ENCODE peak calls at places on chromosome 14, in four cellular contexts. I, S, O and Q are unnamed samples.
A peak's percentile ranks its signal among the peaks of the same experiment; 100 is the strongest.

GRCh38 chr14:72722201-72722785 is 171.6 kb downstream of the DPF3 start:
- DNase-seq in I (no peak), O (no peak), S (no peak), Q (no peak)

GRCh38 chr14:54259821-54260220 is 137.0 kb upstream of the CDKN3 start:
- DNase-seq in S (no peak), O (no peak), I (no peak), Q (no peak)

GRCh38 chr14:51328089-51328941 is 88.3 kb downstream of the TMX1 start:
- DNase-seq in S (no peak), I (peak; percentile 78), O (no peak), Q (no peak)

GRCh38 chr14:102481371-102481770 is 28.2 kb downstream of the ANKRD9 start:
- DNase-seq in I (no peak), O (no peak), S (no peak), Q (no peak)

GRCh38 chr14:55752580-55753365 is 172.8 kb downstream of the KTN1 start:
- DNase-seq in S (no peak), O (no peak), I (peak; percentile 65), Q (no peak)

GRCh38 chr14:21103710-21104447 is 3.0 kb downstream of the TMEM253 start:
- DNase-seq in O (peak; percentile 80), S (peak; percentile 95), I (peak; percentile 92), Q (peak; percentile 94)

GRCh38 chr14:56119221-56119967 is 1.2 kb downstream of the PELI2 start:
- DNase-seq in I (no peak), O (no peak), S (peak; percentile 26), Q (peak; percentile 26)

GRCh38 chr14:53983112-53983511 is 26.5 kb upstream of the BMP4 start:
- DNase-seq in O (no peak), I (no peak), S (no peak), Q (no peak)

GRCh38 chr14:61841145-61841544 is 78.9 kb downstream of the SNAPC1 start:
- DNase-seq in I (no peak), S (no peak), O (no peak), Q (no peak)

GRCh38 chr14:69519253-69519661 is 34.7 kb downstream of the PLEKHD1 start:
- DNase-seq in I (no peak), O (no peak), S (no peak), Q (no peak)

GRCh38 chr14:46920542-46920941 is 269.0 kb upstream of the RPL10L start:
- DNase-seq in O (no peak), S (no peak), I (no peak), Q (no peak)

GRCh38 chr14:87678624-87679023 is 314.4 kb downstream of the GALC start:
- DNase-seq in O (no peak), I (no peak), S (no peak), Q (no peak)

GRCh38 chr14:101230161-101230850 is 326.8 kb upstream of the RTL1 start:
- DNase-seq in I (no peak), S (no peak), O (no peak), Q (no peak)

GRCh38 chr14:68807148-68807600 is 14.3 kb upstream of the ZFP36L1 start:
- DNase-seq in O (no peak), S (peak; percentile 45), I (peak; percentile 78), Q (no peak)

GRCh38 chr14:69246331-69246730 is 13.6 kb upstream of the GALNT16 start:
- DNase-seq in O (no peak), I (no peak), S (no peak), Q (no peak)

GRCh38 chr14:89185919-89186849 is 230.8 kb downstream of the FOXN3 start:
- DNase-seq in S (no peak), O (no peak), I (peak; percentile 77), Q (no peak)

GRCh38 chr14:22200977-22201605 is 387.9 kb downstream of the DAD1 start:
- DNase-seq in O (no peak), S (peak; percentile 18), I (peak; percentile 26), Q (peak; percentile 22)

GRCh38 chr14:92500491-92500941 is 13.1 kb upstream of the RIN3 start:
- DNase-seq in I (no peak), O (no peak), S (no peak), Q (no peak)

GRCh38 chr14:97851438-97851995 is 1054.3 kb downstream of the VRK1 start:
- DNase-seq in O (no peak), I (no peak), S (no peak), Q (no peak)

GRCh38 chr14:55356913-55357312 is 54.7 kb downstream of the ATG14 start:
- DNase-seq in S (no peak), O (no peak), I (no peak), Q (no peak)

GRCh38 chr14:30355431-30355913 is 203.5 kb upstream of the G2E3 start:
- DNase-seq in I (peak; percentile 22), S (peak; percentile 58), O (no peak), Q (peak; percentile 20)

GRCh38 chr14:69803753-69804152 is 6.7 kb upstream of the SLC10A1 start:
- DNase-seq in I (no peak), S (no peak), O (no peak), Q (no peak)

DNA sequence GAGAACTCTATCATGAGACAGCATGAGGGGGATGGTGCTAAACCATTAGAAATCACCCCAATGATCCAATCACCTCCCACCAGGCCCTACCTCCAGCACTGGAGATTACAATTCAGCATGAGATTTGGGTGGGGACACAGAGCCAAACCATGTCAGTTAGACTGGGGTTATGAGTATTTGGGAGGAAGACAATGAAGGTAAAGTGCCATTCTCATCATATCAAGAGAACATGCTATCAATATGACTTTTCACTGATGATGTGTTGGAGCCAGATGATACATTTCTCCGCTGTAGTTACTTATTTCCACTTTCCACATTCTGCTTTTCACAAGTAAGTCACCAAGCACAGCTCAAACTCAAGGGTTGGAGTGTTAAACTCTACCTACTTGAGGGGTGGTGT is 45.9 kb downstream of the AP5M1 start:
- DNase-seq in S (no peak), O (no peak), I (no peak), Q (no peak)
- TF ChIP-seq CTCF in S (no peak), O (no peak), I (no peak), Q (no peak)

GRCh38 chr14:38611928-38612327 is 356.0 kb upstream of the CLEC14A start:
- DNase-seq in O (no peak), I (no peak), S (no peak), Q (no peak)
- TF ChIP-seq CTCF in O (no peak), I (no peak), S (no peak), Q (no peak)

DNA sequence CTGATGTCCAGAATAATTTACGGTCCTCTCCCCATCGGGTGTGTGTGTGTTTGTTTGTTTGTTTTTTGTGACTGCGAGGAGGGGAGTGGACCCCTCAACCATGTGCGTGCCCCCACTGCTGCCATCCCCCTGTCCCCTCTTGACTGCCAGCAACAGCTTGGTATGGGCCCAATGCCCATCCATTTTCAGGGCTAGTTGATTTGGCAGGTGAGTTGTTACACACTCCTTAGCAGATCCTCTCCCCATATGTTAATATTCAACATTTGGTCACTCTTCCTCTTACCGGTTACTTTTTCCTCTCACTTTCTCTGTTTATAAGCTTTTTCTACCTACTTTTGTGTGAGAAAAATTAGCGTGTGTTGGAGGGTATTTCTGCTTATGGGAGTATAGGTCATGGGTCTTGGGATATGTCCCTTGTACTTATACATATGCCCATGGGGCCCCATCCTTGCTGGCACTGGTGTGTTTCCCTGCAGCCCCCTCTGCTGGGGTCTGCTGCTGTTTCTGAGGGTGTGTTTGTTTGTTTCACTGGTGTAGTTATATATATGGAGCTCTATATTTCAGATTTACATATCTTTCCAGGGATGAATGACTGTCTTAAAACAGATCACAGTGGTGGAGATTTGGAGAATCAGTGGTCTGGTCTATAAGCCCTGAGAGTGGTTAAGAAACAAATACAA is 33.8 kb downstream of the ZFHX2 start:
- DNase-seq in S (no peak), O (no peak), I (no peak), Q (no peak)
- TF ChIP-seq CTCF in S (no peak), O (peak; percentile 16), I (no peak), Q (no peak)

GRCh38 chr14:33948143-33948962 is 2.5 kb downstream of the EGLN3 start:
- DNase-seq in O (no peak), S (no peak), I (no peak), Q (no peak)
- TF ChIP-seq CTCF in O (no peak), S (no peak), I (no peak), Q (no peak)

DNA sequence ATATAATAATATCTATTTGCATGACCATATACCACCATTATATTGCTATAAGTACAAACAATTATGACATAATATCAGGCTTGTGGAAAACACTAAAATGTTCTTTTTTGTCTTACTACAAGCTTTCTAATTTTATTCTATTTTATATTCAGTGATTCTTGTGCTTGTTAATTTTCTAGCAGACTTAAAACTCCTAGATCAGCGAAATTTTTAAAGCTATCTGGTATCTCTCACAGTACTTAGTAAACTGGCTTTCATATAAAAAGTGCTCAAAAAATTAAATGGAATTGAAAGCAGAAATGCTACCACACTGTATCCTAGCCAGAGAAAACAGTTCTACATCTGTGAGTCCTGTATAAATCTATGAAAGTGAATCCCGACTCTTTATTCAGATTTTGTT is 105.3 kb downstream of the PAX9 start:
- DNase-seq in I (no peak), O (no peak), S (no peak), Q (no peak)
- TF ChIP-seq CTCF in I (no peak), O (no peak), S (no peak), Q (no peak)